ENCODE peak calls at places on chromosome 1, in eight cellular contexts. One of them, this sample, is unnamed.

GRCh38 chr1:1421147-1421906 is at the start of gene ANKRD65:
- DNase-seq in astrocyte of the spinal cord: no peak
- DNase-seq in effector memory CD4-positive, alpha-beta T cell: no peak
- DNase-seq in body of pancreas: peak
- DNase-seq in aorta: no peak
- DNase-seq in brain microvascular endothelial cell: no peak
- DNase-seq in astrocyte: no peak
- DNase-seq in thoracic aorta: no peak
- DNase-seq in this sample: no peak

GRCh38 chr1:248857201-248857600 is 1.7 kb downstream of the ZNF692 start:
- DNase-seq in aorta: no peak
- DNase-seq in brain microvascular endothelial cell: no peak
- DNase-seq in thoracic aorta: no peak
- DNase-seq in astrocyte: no peak
- DNase-seq in body of pancreas: no peak
- DNase-seq in astrocyte of the spinal cord: no peak
- DNase-seq in effector memory CD4-positive, alpha-beta T cell: no peak
- DNase-seq in this sample: no peak

GRCh38 chr1:152347116-152347728 is 12.6 kb downstream of the FLG2 start:
- DNase-seq in body of pancreas: peak
- DNase-seq in effector memory CD4-positive, alpha-beta T cell: no peak
- DNase-seq in astrocyte: peak
- DNase-seq in aorta: no peak
- DNase-seq in astrocyte of the spinal cord: peak
- DNase-seq in thoracic aorta: no peak
- DNase-seq in brain microvascular endothelial cell: peak
- DNase-seq in this sample: no peak

GRCh38 chr1:227572752-227573151 is 9.4 kb downstream of the ZNF678 start:
- DNase-seq in brain microvascular endothelial cell: no peak
- DNase-seq in aorta: no peak
- DNase-seq in astrocyte: no peak
- DNase-seq in astrocyte of the spinal cord: no peak
- DNase-seq in body of pancreas: no peak
- DNase-seq in effector memory CD4-positive, alpha-beta T cell: no peak
- DNase-seq in thoracic aorta: no peak
- DNase-seq in this sample: no peak

GRCh38 chr1:192441492-192441891 is 124.7 kb downstream of the RGS21 start:
- DNase-seq in thoracic aorta: no peak
- DNase-seq in astrocyte: no peak
- DNase-seq in brain microvascular endothelial cell: no peak
- DNase-seq in effector memory CD4-positive, alpha-beta T cell: no peak
- DNase-seq in body of pancreas: no peak
- DNase-seq in astrocyte of the spinal cord: no peak
- DNase-seq in aorta: no peak
- DNase-seq in this sample: no peak

GRCh38 chr1:226608699-226609505 is 60.3 kb downstream of the STUM start:
- DNase-seq in effector memory CD4-positive, alpha-beta T cell: peak
- DNase-seq in thoracic aorta: no peak
- DNase-seq in body of pancreas: peak
- DNase-seq in aorta: peak
- DNase-seq in astrocyte of the spinal cord: peak
- DNase-seq in brain microvascular endothelial cell: peak
- DNase-seq in astrocyte: peak
- DNase-seq in this sample: peak

GRCh38 chr1:118101445-118101844 is 83.6 kb downstream of the SPAG17 start:
- DNase-seq in body of pancreas: no peak
- DNase-seq in thoracic aorta: no peak
- DNase-seq in brain microvascular endothelial cell: no peak
- DNase-seq in astrocyte of the spinal cord: peak
- DNase-seq in effector memory CD4-positive, alpha-beta T cell: no peak
- DNase-seq in aorta: no peak
- DNase-seq in astrocyte: peak
- DNase-seq in this sample: no peak

GRCh38 chr1:211944733-211945500 is 90.4 kb downstream of the INTS7 start:
- DNase-seq in astrocyte: peak
- DNase-seq in aorta: no peak
- DNase-seq in effector memory CD4-positive, alpha-beta T cell: no peak
- DNase-seq in astrocyte of the spinal cord: peak
- DNase-seq in body of pancreas: peak
- DNase-seq in brain microvascular endothelial cell: no peak
- DNase-seq in thoracic aorta: no peak
- DNase-seq in this sample: no peak

GRCh38 chr1:226436855-226437491 is 29.1 kb upstream of the PARP1 start:
- DNase-seq in aorta: no peak
- DNase-seq in brain microvascular endothelial cell: no peak
- DNase-seq in effector memory CD4-positive, alpha-beta T cell: no peak
- DNase-seq in body of pancreas: peak
- DNase-seq in astrocyte: no peak
- DNase-seq in thoracic aorta: no peak
- DNase-seq in astrocyte of the spinal cord: no peak
- DNase-seq in this sample: no peak

GRCh38 chr1:212070720-212071302 is 35.3 kb downstream of the DTL start:
- DNase-seq in astrocyte: peak
- DNase-seq in astrocyte of the spinal cord: peak
- DNase-seq in brain microvascular endothelial cell: peak
- DNase-seq in aorta: no peak
- DNase-seq in effector memory CD4-positive, alpha-beta T cell: no peak
- DNase-seq in body of pancreas: no peak
- DNase-seq in thoracic aorta: no peak
- DNase-seq in this sample: no peak

GRCh38 chr1:58406296-58407071 is 140.0 kb downstream of the OMA1 start:
- DNase-seq in thoracic aorta: no peak
- DNase-seq in aorta: no peak
- DNase-seq in astrocyte: no peak
- DNase-seq in astrocyte of the spinal cord: no peak
- DNase-seq in body of pancreas: no peak
- DNase-seq in effector memory CD4-positive, alpha-beta T cell: no peak
- DNase-seq in brain microvascular endothelial cell: no peak
- DNase-seq in this sample: no peak

GRCh38 chr1:65577278-65577677 is 156.8 kb downstream of the LEPR start:
- DNase-seq in body of pancreas: no peak
- DNase-seq in brain microvascular endothelial cell: no peak
- DNase-seq in thoracic aorta: no peak
- DNase-seq in astrocyte: no peak
- DNase-seq in effector memory CD4-positive, alpha-beta T cell: no peak
- DNase-seq in aorta: no peak
- DNase-seq in astrocyte of the spinal cord: no peak
- DNase-seq in this sample: no peak

GRCh38 chr1:185960377-185961151 is 226.4 kb downstream of the HMCN1 start:
- DNase-seq in aorta: peak
- DNase-seq in thoracic aorta: no peak
- DNase-seq in astrocyte: peak
- DNase-seq in astrocyte of the spinal cord: peak
- DNase-seq in brain microvascular endothelial cell: no peak
- DNase-seq in body of pancreas: peak
- DNase-seq in effector memory CD4-positive, alpha-beta T cell: no peak
- DNase-seq in this sample: peak

GRCh38 chr1:150973258-150973825 is 1.3 kb downstream of the CERS2 start:
- DNase-seq in astrocyte of the spinal cord: no peak
- DNase-seq in brain microvascular endothelial cell: no peak
- DNase-seq in aorta: peak
- DNase-seq in body of pancreas: peak
- DNase-seq in effector memory CD4-positive, alpha-beta T cell: peak
- DNase-seq in astrocyte: no peak
- DNase-seq in thoracic aorta: no peak
- DNase-seq in this sample: peak

GRCh38 chr1:53957231-53957818 is 11.2 kb downstream of the LRRC42 start:
- DNase-seq in astrocyte of the spinal cord: peak
- DNase-seq in body of pancreas: no peak
- DNase-seq in brain microvascular endothelial cell: no peak
- DNase-seq in effector memory CD4-positive, alpha-beta T cell: no peak
- DNase-seq in astrocyte: peak
- DNase-seq in thoracic aorta: no peak
- DNase-seq in aorta: no peak
- DNase-seq in this sample: no peak

GRCh38 chr1:1371354-1371740 is 3.7 kb downstream of the AURKAIP1 start:
- DNase-seq in thoracic aorta: no peak
- DNase-seq in astrocyte of the spinal cord: no peak
- DNase-seq in effector memory CD4-positive, alpha-beta T cell: peak
- DNase-seq in brain microvascular endothelial cell: no peak
- DNase-seq in astrocyte: no peak
- DNase-seq in aorta: no peak
- DNase-seq in body of pancreas: no peak
- DNase-seq in this sample: no peak

DNA sequence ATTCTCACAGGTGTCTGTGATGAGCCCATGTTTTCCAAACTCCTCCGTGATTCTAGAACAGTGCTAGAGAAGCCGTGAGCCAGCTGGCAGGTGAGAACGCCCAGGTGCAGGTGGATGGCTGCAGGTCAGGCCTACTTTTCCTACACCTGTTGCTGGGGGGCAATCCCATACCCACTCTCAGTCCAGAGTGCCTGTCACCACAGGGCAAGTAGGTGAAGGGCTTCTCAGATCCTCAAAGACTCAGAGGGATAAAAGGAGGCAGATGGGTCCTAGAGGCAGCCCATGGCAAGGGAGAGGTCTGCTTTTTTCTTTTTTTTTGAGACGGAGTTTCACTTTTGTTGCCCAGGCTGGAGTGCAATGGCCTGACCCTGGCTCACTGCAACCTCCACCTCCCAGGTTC is 50.7 kb upstream of the H6PD start:
- DNase-seq in aorta: no peak
- DNase-seq in brain microvascular endothelial cell: no peak
- DNase-seq in effector memory CD4-positive, alpha-beta T cell: no peak
- DNase-seq in astrocyte: no peak
- DNase-seq in astrocyte of the spinal cord: no peak
- DNase-seq in thoracic aorta: no peak
- DNase-seq in body of pancreas: no peak
- DNase-seq in this sample: no peak
- H3K4me3 ChIP-seq in aorta: no peak
- H3K4me3 ChIP-seq in brain microvascular endothelial cell: peak
- H3K4me3 ChIP-seq in effector memory CD4-positive, alpha-beta T cell: no peak
- H3K4me3 ChIP-seq in astrocyte: peak
- H3K4me3 ChIP-seq in astrocyte of the spinal cord: peak
- H3K4me3 ChIP-seq in thoracic aorta: peak
- H3K4me3 ChIP-seq in body of pancreas: no peak
- H3K4me3 ChIP-seq in this sample: no peak

GRCh38 chr1:12487520-12487919 is 130.5 kb downstream of the DHRS3 start:
- DNase-seq in astrocyte of the spinal cord: no peak
- DNase-seq in thoracic aorta: no peak
- DNase-seq in brain microvascular endothelial cell: no peak
- DNase-seq in astrocyte: no peak
- DNase-seq in body of pancreas: no peak
- DNase-seq in effector memory CD4-positive, alpha-beta T cell: no peak
- DNase-seq in aorta: no peak
- DNase-seq in this sample: no peak

GRCh38 chr1:12495725-12496124 is 122.3 kb downstream of the DHRS3 start:
- DNase-seq in thoracic aorta: no peak
- DNase-seq in effector memory CD4-positive, alpha-beta T cell: no peak
- DNase-seq in astrocyte of the spinal cord: no peak
- DNase-seq in astrocyte: no peak
- DNase-seq in aorta: no peak
- DNase-seq in body of pancreas: peak
- DNase-seq in brain microvascular endothelial cell: no peak
- DNase-seq in this sample: no peak

GRCh38 chr1:12490547-12491142 is 127.4 kb downstream of the DHRS3 start:
- DNase-seq in effector memory CD4-positive, alpha-beta T cell: no peak
- DNase-seq in astrocyte of the spinal cord: no peak
- DNase-seq in astrocyte: no peak
- DNase-seq in aorta: no peak
- DNase-seq in thoracic aorta: no peak
- DNase-seq in body of pancreas: no peak
- DNase-seq in brain microvascular endothelial cell: no peak
- DNase-seq in this sample: no peak

GRCh38 chr1:12488666-12489354 is 129.2 kb downstream of the DHRS3 start:
- DNase-seq in effector memory CD4-positive, alpha-beta T cell: no peak
- DNase-seq in body of pancreas: no peak
- DNase-seq in aorta: no peak
- DNase-seq in brain microvascular endothelial cell: no peak
- DNase-seq in thoracic aorta: no peak
- DNase-seq in astrocyte of the spinal cord: peak
- DNase-seq in astrocyte: peak
- DNase-seq in this sample: no peak

GRCh38 chr1:12491691-12492090 is 126.3 kb downstream of the DHRS3 start:
- DNase-seq in body of pancreas: no peak
- DNase-seq in aorta: no peak
- DNase-seq in astrocyte: no peak
- DNase-seq in thoracic aorta: no peak
- DNase-seq in effector memory CD4-positive, alpha-beta T cell: no peak
- DNase-seq in astrocyte of the spinal cord: no peak
- DNase-seq in brain microvascular endothelial cell: no peak
- DNase-seq in this sample: no peak
- H3K4me3 ChIP-seq in body of pancreas: no peak
- H3K4me3 ChIP-seq in aorta: no peak
- H3K4me3 ChIP-seq in astrocyte: no peak
- H3K4me3 ChIP-seq in thoracic aorta: no peak
- H3K4me3 ChIP-seq in effector memory CD4-positive, alpha-beta T cell: no peak
- H3K4me3 ChIP-seq in astrocyte of the spinal cord: no peak
- H3K4me3 ChIP-seq in brain microvascular endothelial cell: no peak
- H3K4me3 ChIP-seq in this sample: no peak

DNA sequence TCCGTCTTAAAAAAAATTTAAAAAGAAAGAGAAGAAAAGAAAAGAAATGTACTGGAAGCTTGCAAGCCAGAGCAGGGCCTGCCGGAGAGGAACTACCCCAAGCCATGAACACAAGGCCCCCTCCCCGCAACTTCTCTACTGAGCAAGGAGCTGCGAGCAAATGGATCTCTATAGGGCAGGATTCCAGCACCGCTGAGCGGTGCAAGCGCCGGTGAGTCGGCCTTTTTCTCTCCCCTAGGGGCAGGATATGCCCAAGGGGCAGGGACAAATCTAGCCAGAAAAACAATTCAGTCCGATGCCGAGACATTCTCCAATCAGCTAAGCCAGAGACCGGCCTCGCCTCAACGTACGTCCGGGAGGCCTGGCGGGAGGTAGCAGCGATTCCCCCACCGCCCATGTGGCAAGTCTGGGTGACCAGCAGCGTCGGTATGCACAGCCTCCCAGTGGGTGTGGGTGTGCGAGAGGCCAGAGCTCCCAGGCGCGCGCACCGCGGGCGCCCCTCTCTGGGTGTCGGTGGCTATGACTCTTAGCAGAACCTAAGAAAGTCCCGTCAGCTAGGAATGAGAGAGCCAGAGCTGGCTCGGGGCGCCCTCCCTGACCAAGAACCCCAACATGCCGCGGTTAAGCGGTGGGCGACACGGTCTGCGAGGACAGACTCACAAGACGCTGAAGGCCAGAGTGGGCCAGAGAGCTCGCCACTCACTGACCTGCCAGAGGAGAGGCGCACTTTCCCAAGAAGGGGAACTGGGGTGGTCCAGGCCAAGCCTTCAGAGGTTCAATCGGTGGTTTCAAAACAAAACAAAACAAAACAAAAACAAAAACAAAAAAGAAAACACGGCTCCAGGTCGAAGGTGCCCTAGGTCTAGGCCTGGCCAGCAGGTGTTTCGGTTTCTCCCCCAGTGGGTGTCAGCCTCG is 1.9 kb downstream of the CSMD2 start:
- DNase-seq in brain microvascular endothelial cell: peak
- DNase-seq in effector memory CD4-positive, alpha-beta T cell: no peak
- DNase-seq in body of pancreas: peak
- DNase-seq in astrocyte: peak
- DNase-seq in astrocyte of the spinal cord: peak
- DNase-seq in thoracic aorta: peak
- DNase-seq in aorta: peak
- DNase-seq in this sample: peak
- H3K4me3 ChIP-seq in brain microvascular endothelial cell: peak
- H3K4me3 ChIP-seq in effector memory CD4-positive, alpha-beta T cell: no peak
- H3K4me3 ChIP-seq in body of pancreas: peak
- H3K4me3 ChIP-seq in astrocyte: peak
- H3K4me3 ChIP-seq in astrocyte of the spinal cord: peak
- H3K4me3 ChIP-seq in thoracic aorta: peak
- H3K4me3 ChIP-seq in aorta: peak
- H3K4me3 ChIP-seq in this sample: peak

GRCh38 chr1:10378071-10378841 is 20.6 kb upstream of the PGD start:
- DNase-seq in astrocyte of the spinal cord: peak
- DNase-seq in brain microvascular endothelial cell: peak
- DNase-seq in thoracic aorta: no peak
- DNase-seq in aorta: peak
- DNase-seq in astrocyte: peak
- DNase-seq in body of pancreas: peak
- DNase-seq in effector memory CD4-positive, alpha-beta T cell: no peak
- DNase-seq in this sample: no peak
- H3K4me3 ChIP-seq in astrocyte of the spinal cord: no peak
- H3K4me3 ChIP-seq in brain microvascular endothelial cell: no peak
- H3K4me3 ChIP-seq in thoracic aorta: no peak
- H3K4me3 ChIP-seq in aorta: no peak
- H3K4me3 ChIP-seq in astrocyte: no peak
- H3K4me3 ChIP-seq in body of pancreas: no peak
- H3K4me3 ChIP-seq in effector memory CD4-positive, alpha-beta T cell: no peak
- H3K4me3 ChIP-seq in this sample: no peak